ENCODE peak calls at places on chromosome 3, in eight cellular contexts. One of them, this sample, is unnamed.
A peak's percentile ranks its signal among the peaks of the same experiment; 100 is the strongest.

GRCh38 chr3:12309716-12310115 is 20.8 kb downstream of the PPARG start:
- DNase-seq in Panc1: no peak
- DNase-seq in spleen: no peak
- DNase-seq in SK-N-SH: no peak
- DNase-seq in breast epithelium: no peak
- DNase-seq in HCT116: no peak
- DNase-seq in endothelial cell of umbilical vein: no peak
- DNase-seq in stomach: no peak
- DNase-seq in this sample: no peak

GRCh38 chr3:67647390-67647878 is 7.0 kb downstream of the SUCLG2 start:
- DNase-seq in Panc1: peak; percentile 92
- DNase-seq in spleen: no peak
- DNase-seq in SK-N-SH: no peak
- DNase-seq in breast epithelium: peak; percentile 40
- DNase-seq in HCT116: peak; percentile 69
- DNase-seq in endothelial cell of umbilical vein: peak; percentile 44
- DNase-seq in stomach: peak; percentile 76
- DNase-seq in this sample: no peak

GRCh38 chr3:86245360-86245759 is 745.6 kb downstream of the VGLL3 start:
- DNase-seq in Panc1: no peak
- DNase-seq in spleen: no peak
- DNase-seq in SK-N-SH: peak; percentile 15
- DNase-seq in breast epithelium: no peak
- DNase-seq in HCT116: no peak
- DNase-seq in endothelial cell of umbilical vein: no peak
- DNase-seq in stomach: no peak
- DNase-seq in this sample: no peak

GRCh38 chr3:59388555-59389280 is 338.9 kb upstream of the CFAP20DC start:
- DNase-seq in Panc1: no peak
- DNase-seq in spleen: no peak
- DNase-seq in SK-N-SH: no peak
- DNase-seq in breast epithelium: no peak
- DNase-seq in HCT116: no peak
- DNase-seq in endothelial cell of umbilical vein: no peak
- DNase-seq in stomach: no peak
- DNase-seq in this sample: no peak

GRCh38 chr3:195221015-195221853 is 49.7 kb downstream of the XXYLT1 start:
- DNase-seq in Panc1: no peak
- DNase-seq in spleen: peak; percentile 77
- DNase-seq in SK-N-SH: peak; percentile 46
- DNase-seq in breast epithelium: no peak
- DNase-seq in HCT116: no peak
- DNase-seq in endothelial cell of umbilical vein: peak; percentile 41
- DNase-seq in stomach: no peak
- DNase-seq in this sample: peak; percentile 67

GRCh38 chr3:47016086-47016933 is 36.8 kb downstream of the NBEAL2 start:
- DNase-seq in Panc1: no peak
- DNase-seq in spleen: no peak
- DNase-seq in SK-N-SH: no peak
- DNase-seq in breast epithelium: no peak
- DNase-seq in HCT116: no peak
- DNase-seq in endothelial cell of umbilical vein: no peak
- DNase-seq in stomach: no peak
- DNase-seq in this sample: no peak

GRCh38 chr3:161449784-161450183 is 46.8 kb upstream of the OTOL1 start:
- DNase-seq in Panc1: no peak
- DNase-seq in spleen: no peak
- DNase-seq in SK-N-SH: no peak
- DNase-seq in breast epithelium: no peak
- DNase-seq in HCT116: no peak
- DNase-seq in endothelial cell of umbilical vein: no peak
- DNase-seq in stomach: no peak
- DNase-seq in this sample: no peak

GRCh38 chr3:111749171-111750170 is 109.6 kb upstream of the PHLDB2 start:
- DNase-seq in Panc1: no peak
- DNase-seq in spleen: no peak
- DNase-seq in SK-N-SH: no peak
- DNase-seq in breast epithelium: no peak
- DNase-seq in HCT116: no peak
- DNase-seq in endothelial cell of umbilical vein: no peak
- DNase-seq in stomach: no peak
- DNase-seq in this sample: no peak

GRCh38 chr3:99716463-99716995 is 78.1 kb downstream of the COL8A1 start:
- DNase-seq in Panc1: no peak
- DNase-seq in spleen: no peak
- DNase-seq in SK-N-SH: no peak
- DNase-seq in breast epithelium: no peak
- DNase-seq in HCT116: no peak
- DNase-seq in endothelial cell of umbilical vein: no peak
- DNase-seq in stomach: no peak
- DNase-seq in this sample: no peak

GRCh38 chr3:43105224-43105596 is 669 bp downstream of the POMGNT2 start:
- DNase-seq in Panc1: no peak
- DNase-seq in spleen: peak; percentile 84
- DNase-seq in SK-N-SH: no peak
- DNase-seq in breast epithelium: no peak
- DNase-seq in HCT116: no peak
- DNase-seq in endothelial cell of umbilical vein: no peak
- DNase-seq in stomach: no peak
- DNase-seq in this sample: no peak

GRCh38 chr3:110815008-110815583 is 256.5 kb upstream of the NECTIN3 start:
- DNase-seq in Panc1: no peak
- DNase-seq in spleen: no peak
- DNase-seq in SK-N-SH: peak; percentile 1
- DNase-seq in breast epithelium: no peak
- DNase-seq in HCT116: peak; percentile 89
- DNase-seq in endothelial cell of umbilical vein: peak; percentile 74
- DNase-seq in stomach: no peak
- DNase-seq in this sample: no peak

GRCh38 chr3:142802891-142803290 is 79.1 kb downstream of the TRPC1 start:
- DNase-seq in Panc1: no peak
- DNase-seq in spleen: no peak
- DNase-seq in SK-N-SH: no peak
- DNase-seq in breast epithelium: no peak
- DNase-seq in HCT116: no peak
- DNase-seq in endothelial cell of umbilical vein: no peak
- DNase-seq in stomach: no peak
- DNase-seq in this sample: no peak

GRCh38 chr3:158105710-158106438 is at the start of gene SHOX2:
- DNase-seq in Panc1: no peak
- DNase-seq in spleen: peak; percentile 82
- DNase-seq in SK-N-SH: no peak
- DNase-seq in breast epithelium: no peak
- DNase-seq in HCT116: no peak
- DNase-seq in endothelial cell of umbilical vein: no peak
- DNase-seq in stomach: peak; percentile 28
- DNase-seq in this sample: no peak

GRCh38 chr3:58711871-58712270 is 45.3 kb upstream of the FAM3D start:
- DNase-seq in Panc1: no peak
- DNase-seq in spleen: no peak
- DNase-seq in SK-N-SH: peak; percentile 40
- DNase-seq in breast epithelium: no peak
- DNase-seq in HCT116: no peak
- DNase-seq in endothelial cell of umbilical vein: no peak
- DNase-seq in stomach: no peak
- DNase-seq in this sample: no peak

GRCh38 chr3:152574461-152575079 is 260.4 kb upstream of the P2RY1 start:
- DNase-seq in Panc1: peak; percentile 13
- DNase-seq in spleen: no peak
- DNase-seq in SK-N-SH: peak; percentile 33
- DNase-seq in breast epithelium: no peak
- DNase-seq in HCT116: peak; percentile 38
- DNase-seq in endothelial cell of umbilical vein: peak; percentile 78
- DNase-seq in stomach: no peak
- DNase-seq in this sample: no peak

GRCh38 chr3:186496016-186496415 is 48.2 kb downstream of the CRYGS start:
- DNase-seq in Panc1: no peak
- DNase-seq in spleen: no peak
- DNase-seq in SK-N-SH: no peak
- DNase-seq in breast epithelium: no peak
- DNase-seq in HCT116: no peak
- DNase-seq in endothelial cell of umbilical vein: no peak
- DNase-seq in stomach: no peak
- DNase-seq in this sample: no peak

GRCh38 chr3:195550723-195551122 is 7.6 kb upstream of the PPP1R2 start:
- DNase-seq in Panc1: no peak
- DNase-seq in spleen: no peak
- DNase-seq in SK-N-SH: no peak
- DNase-seq in breast epithelium: no peak
- DNase-seq in HCT116: no peak
- DNase-seq in endothelial cell of umbilical vein: no peak
- DNase-seq in stomach: no peak
- DNase-seq in this sample: no peak

GRCh38 chr3:35393916-35394315 is 245.4 kb upstream of the ARPP21 start:
- DNase-seq in Panc1: no peak
- DNase-seq in spleen: no peak
- DNase-seq in SK-N-SH: peak; percentile 17
- DNase-seq in breast epithelium: no peak
- DNase-seq in HCT116: no peak
- DNase-seq in endothelial cell of umbilical vein: no peak
- DNase-seq in stomach: no peak
- DNase-seq in this sample: no peak

GRCh38 chr3:190130037-190130436 is 9.3 kb upstream of the P3H2 start:
- DNase-seq in Panc1: no peak
- DNase-seq in spleen: no peak
- DNase-seq in SK-N-SH: no peak
- DNase-seq in breast epithelium: no peak
- DNase-seq in HCT116: no peak
- DNase-seq in endothelial cell of umbilical vein: no peak
- DNase-seq in stomach: no peak
- DNase-seq in this sample: no peak

GRCh38 chr3:66196633-66197032 is 24.2 kb upstream of the SLC25A26 start:
- DNase-seq in Panc1: no peak
- DNase-seq in spleen: no peak
- DNase-seq in SK-N-SH: no peak
- DNase-seq in breast epithelium: no peak
- DNase-seq in HCT116: no peak
- DNase-seq in endothelial cell of umbilical vein: peak; percentile 15
- DNase-seq in stomach: no peak
- DNase-seq in this sample: no peak

GRCh38 chr3:123613543-123613942 is 28.7 kb upstream of the HACD2 start:
- DNase-seq in Panc1: no peak
- DNase-seq in spleen: no peak
- DNase-seq in SK-N-SH: no peak
- DNase-seq in breast epithelium: no peak
- DNase-seq in HCT116: no peak
- DNase-seq in endothelial cell of umbilical vein: no peak
- DNase-seq in stomach: no peak
- DNase-seq in this sample: no peak
- TF ChIP-seq POLR2AphosphoS5 in Panc1: no peak
- TF ChIP-seq POLR2AphosphoS5 in spleen: no peak
- TF ChIP-seq POLR2AphosphoS5 in SK-N-SH: no peak
- TF ChIP-seq POLR2AphosphoS5 in breast epithelium: no peak
- TF ChIP-seq POLR2AphosphoS5 in HCT116: no peak
- TF ChIP-seq POLR2AphosphoS5 in endothelial cell of umbilical vein: no peak
- TF ChIP-seq POLR2AphosphoS5 in stomach: no peak
- TF ChIP-seq POLR2AphosphoS5 in this sample: no peak

DNA sequence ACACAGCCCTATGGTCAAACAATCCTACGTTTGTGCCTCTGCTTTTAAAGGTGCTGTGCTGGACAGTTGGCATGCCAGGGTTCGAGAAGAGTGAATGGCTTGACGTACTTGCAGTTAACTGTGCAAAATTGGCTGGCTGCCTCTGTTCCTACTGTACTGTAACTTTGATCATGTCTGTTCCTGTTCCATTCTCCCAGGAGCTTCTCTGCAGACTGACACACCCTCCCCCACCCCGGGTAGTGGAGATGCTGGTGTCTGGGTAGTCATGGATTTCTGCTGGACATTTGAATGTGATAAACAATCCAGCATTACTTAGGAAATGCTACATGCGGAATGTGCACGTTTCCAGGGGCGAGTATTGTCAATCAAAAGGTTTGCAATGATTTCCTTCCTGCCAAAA is 6.5 kb upstream of the VILL start:
- DNase-seq in Panc1: no peak
- DNase-seq in spleen: no peak
- DNase-seq in SK-N-SH: no peak
- DNase-seq in breast epithelium: no peak
- DNase-seq in HCT116: no peak
- DNase-seq in endothelial cell of umbilical vein: no peak
- DNase-seq in stomach: no peak
- DNase-seq in this sample: no peak
- H3K4me1 ChIP-seq in Panc1: no peaks in the 10 kb centered on the region
- H3K4me1 ChIP-seq in spleen: no peaks in the 10 kb centered on the region
- H3K4me1 ChIP-seq in SK-N-SH: no peaks in the 10 kb centered on the region
- H3K4me1 ChIP-seq in breast epithelium: no peaks in the 10 kb centered on the region
- H3K4me1 ChIP-seq in HCT116: peaks cover 7% of the 10 kb centered on the region
- H3K4me1 ChIP-seq in endothelial cell of umbilical vein: no peaks in the 10 kb centered on the region
- H3K4me1 ChIP-seq in stomach: peaks cover 40% of the 10 kb centered on the region
- H3K4me1 ChIP-seq in this sample: no peaks in the 10 kb centered on the region

DNA sequence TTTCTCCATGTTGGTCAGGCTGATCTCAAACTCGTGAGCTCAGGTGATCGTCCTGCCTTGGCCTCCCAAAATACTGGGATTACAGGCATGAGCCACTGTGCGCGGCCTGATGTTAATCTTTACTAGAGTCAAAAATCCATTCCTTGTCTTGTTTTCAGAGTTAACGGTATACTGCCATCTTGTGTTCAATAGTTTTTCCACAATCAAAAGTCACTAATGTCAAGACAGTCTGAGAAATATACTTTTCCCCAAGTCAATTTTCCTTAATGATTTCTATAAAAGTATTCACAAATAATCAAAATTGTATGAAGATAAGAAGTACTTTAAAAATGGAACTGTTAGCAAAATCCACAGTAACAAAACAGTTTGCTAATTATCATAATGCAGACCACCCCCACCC is 8.5 kb downstream of the CRBN start:
- DNase-seq in Panc1: peak; percentile 13
- DNase-seq in spleen: no peak
- DNase-seq in SK-N-SH: peak; percentile 15
- DNase-seq in breast epithelium: no peak
- DNase-seq in HCT116: peak; percentile 33
- DNase-seq in endothelial cell of umbilical vein: peak; percentile 76
- DNase-seq in stomach: no peak
- DNase-seq in this sample: no peak
- H3K4me3 ChIP-seq in Panc1: no peak overlapping the region
- H3K4me3 ChIP-seq in spleen: no peak overlapping the region
- H3K4me3 ChIP-seq in SK-N-SH: no peak overlapping the region
- H3K4me3 ChIP-seq in breast epithelium: no peak overlapping the region
- H3K4me3 ChIP-seq in HCT116: no peak overlapping the region
- H3K4me3 ChIP-seq in endothelial cell of umbilical vein: no peak overlapping the region
- H3K4me3 ChIP-seq in stomach: no peak overlapping the region
- H3K4me3 ChIP-seq in this sample: no peak overlapping the region

GRCh38 chr3:48415251-48415953 is 14.5 kb downstream of the PLXNB1 start:
- DNase-seq in Panc1: no peak
- DNase-seq in spleen: peak; percentile 51
- DNase-seq in SK-N-SH: peak; percentile 31
- DNase-seq in breast epithelium: no peak
- DNase-seq in HCT116: no peak
- DNase-seq in endothelial cell of umbilical vein: no peak
- DNase-seq in stomach: no peak
- DNase-seq in this sample: no peak
- TF ChIP-seq POLR2AphosphoS5 in Panc1: no peak
- TF ChIP-seq POLR2AphosphoS5 in spleen: no peak
- TF ChIP-seq POLR2AphosphoS5 in SK-N-SH: no peak
- TF ChIP-seq POLR2AphosphoS5 in breast epithelium: no peak
- TF ChIP-seq POLR2AphosphoS5 in HCT116: no peak
- TF ChIP-seq POLR2AphosphoS5 in endothelial cell of umbilical vein: no peak
- TF ChIP-seq POLR2AphosphoS5 in stomach: no peak
- TF ChIP-seq POLR2AphosphoS5 in this sample: no peak